ENCODE peak calls at places on chromosomes 1 and 21, in five cellular contexts. J, B, V, F and L are unnamed samples.

GRCh38 chr21:33229776-33230517 is at the start of gene IFNAR2:
- DNase-seq in J (peak), B (peak), V (peak), F (peak), L (peak)

GRCh38 chr1:178345821-178346220 is 150.9 kb downstream of the CLEC20A start:
- DNase-seq in J (no peak), B (no peak), V (no peak), F (peak), L (no peak)

GRCh38 chr1:21781971-21782867 is 730 bp downstream of the USP48 start:
- DNase-seq in J (peak), B (no peak), V (peak), F (peak), L (no peak)

GRCh38 chr1:24971539-24971938 is 41.5 kb upstream of the RUNX3 start:
- DNase-seq in J (no peak), B (no peak), V (no peak), F (no peak), L (no peak)

GRCh38 chr1:31258581-31258980 is 18.9 kb upstream of the NKAIN1 start:
- DNase-seq in J (no peak), B (no peak), V (no peak), F (no peak), L (no peak)

GRCh38 chr1:75708910-75709309 is 15.6 kb upstream of the ACADM start:
- DNase-seq in J (no peak), B (no peak), V (no peak), F (peak), L (no peak)

GRCh38 chr1:88783145-88783544 is 99.1 kb downstream of the PKN2 start:
- DNase-seq in J (no peak), B (no peak), V (no peak), F (no peak), L (no peak)

GRCh38 chr1:160006312-160006940 is 25.4 kb downstream of the PIGM start:
- DNase-seq in J (peak), B (peak), V (peak), F (peak), L (peak)

GRCh38 chr1:200323856-200324400 is 85.9 kb downstream of the ZNF281 start:
- DNase-seq in J (no peak), B (no peak), V (no peak), F (peak), L (no peak)

GRCh38 chr1:83508485-83509151 is 490.3 kb downstream of the TTLL7 start:
- DNase-seq in J (no peak), B (no peak), V (peak), F (peak), L (no peak)

GRCh38 chr1:58739851-58740466 is 40.1 kb upstream of the MYSM1 start:
- DNase-seq in J (peak), B (no peak), V (no peak), F (peak), L (peak)

GRCh38 chr1:161260346-161260745 is 1.8 kb downstream of the PCP4L1 start:
- DNase-seq in J (no peak), B (no peak), V (no peak), F (no peak), L (no peak)

GRCh38 chr1:6612641-6613360 is 730 bp upstream of the PHF13 start:
- DNase-seq in J (no peak), B (peak), V (peak), F (peak), L (no peak)

GRCh38 chr1:167601442-167602380 is 28.3 kb upstream of the RCSD1 start:
- DNase-seq in J (peak), B (peak), V (peak), F (no peak), L (no peak)

GRCh38 chr21:26943916-26944315 is 23.0 kb downstream of the ADAMTS5 start:
- DNase-seq in J (no peak), B (no peak), V (no peak), F (no peak), L (no peak)

GRCh38 chr1:246930830-246931548 is 759 bp downstream of the AHCTF1 start:
- DNase-seq in J (peak), B (peak), V (peak), F (peak), L (no peak)

GRCh38 chr1:116880952-116881351 is 28.8 kb upstream of the PTGFRN start:
- DNase-seq in J (no peak), B (no peak), V (no peak), F (no peak), L (no peak)

GRCh38 chr1:165697881-165698842 is at the start of gene ALDH9A1:
- DNase-seq in J (peak), B (peak), V (peak), F (peak), L (peak)

GRCh38 chr1:67053535-67053784 is 488 bp downstream of the SLC35D1 start:
- DNase-seq in J (peak), B (no peak), V (peak), F (no peak), L (peak)

GRCh38 chr1:153548722-153549695 is at the start of gene S100A3:
- DNase-seq in J (peak), B (no peak), V (peak), F (peak), L (no peak)

GRCh38 chr1:42682739-42683529 is 716 bp downstream of the YBX1 start:
- DNase-seq in J (peak), B (peak), V (peak), F (peak), L (no peak)

GRCh38 chr1:42681771-42682483 is at the start of gene YBX1:
- DNase-seq in J (peak), B (peak), V (peak), F (peak), L (peak)

GRCh38 chr1:42679364-42679983 is 2.7 kb upstream of the YBX1 start:
- DNase-seq in J (no peak), B (no peak), V (no peak), F (peak), L (no peak)

GRCh38 chr1:42680921-42681683 is 1.1 kb upstream of the YBX1 start:
- DNase-seq in J (no peak), B (no peak), V (no peak), F (peak), L (no peak)

DNA sequence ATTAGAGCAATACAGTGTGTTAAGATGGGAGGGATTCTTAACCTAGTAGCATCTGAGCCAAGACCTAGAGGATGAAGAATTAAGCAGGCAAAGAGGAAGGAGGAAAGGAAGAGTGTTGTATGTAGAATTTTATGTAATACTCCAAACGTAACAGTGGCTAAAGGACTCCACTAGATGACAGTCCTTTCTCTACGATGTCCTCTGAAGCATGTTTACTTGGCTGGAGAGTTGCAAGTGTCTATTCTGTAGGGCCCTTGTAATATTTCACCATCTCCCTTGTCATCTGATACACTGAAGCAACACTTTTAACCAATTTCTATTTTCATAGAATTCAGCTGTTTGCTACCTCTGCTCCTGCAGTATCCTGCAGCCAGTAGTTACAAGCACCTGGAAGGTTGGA is 2.2 kb upstream of the YBX1 start:
- DNase-seq in J (no peak), B (no peak), V (no peak), F (no peak), L (no peak)
- TF ChIP-seq CTCF in J (no peak), B (no peak), V (no peak), F (no peak), L (no peak)

DNA sequence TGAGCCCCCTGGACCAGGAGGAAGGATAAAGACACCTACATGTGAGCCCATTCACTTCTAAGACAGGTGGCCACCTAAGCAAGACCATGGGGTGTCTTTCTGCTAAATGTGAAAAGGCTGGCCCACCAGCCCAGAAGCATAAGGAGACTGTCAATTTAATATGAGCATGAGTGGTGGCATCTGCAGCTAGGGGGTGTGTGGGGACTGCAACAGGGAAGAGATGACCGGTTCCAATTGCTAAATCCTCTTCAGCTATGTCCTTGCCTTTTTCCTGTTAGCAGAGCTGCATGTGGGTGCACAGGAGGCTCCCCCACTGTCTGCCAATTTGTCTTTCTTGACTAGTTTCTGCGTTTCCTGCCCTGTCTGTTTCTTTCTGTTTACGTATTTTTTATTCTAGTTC is 22.3 kb upstream of the BMP8A start:
- DNase-seq in J (no peak), B (no peak), V (no peak), F (no peak), L (no peak)
- TF ChIP-seq CTCF in J (no peak), B (no peak), V (no peak), F (peak), L (no peak)

GRCh38 chr1:112729909-112730308 is 14.8 kb upstream of the PPM1J start:
- DNase-seq in J (no peak), B (no peak), V (no peak), F (no peak), L (no peak)

GRCh38 chr1:112722601-112723510 is 7.7 kb upstream of the PPM1J start:
- DNase-seq in J (no peak), B (no peak), V (no peak), F (peak), L (peak)

GRCh38 chr1:112723511-112723839 is 8.3 kb upstream of the PPM1J start:
- DNase-seq in J (no peak), B (no peak), V (no peak), F (no peak), L (no peak)

GRCh38 chr1:112731451-112731850 is 16.3 kb upstream of the PPM1J start:
- DNase-seq in J (no peak), B (no peak), V (no peak), F (no peak), L (no peak)

GRCh38 chr1:112727716-112728115 is 12.6 kb upstream of the PPM1J start:
- DNase-seq in J (no peak), B (no peak), V (no peak), F (no peak), L (no peak)
- TF ChIP-seq CTCF in J (no peak), B (no peak), V (no peak), F (no peak), L (no peak)

GRCh38 chr1:185559684-185560310 is 174.4 kb upstream of the HMCN1 start:
- DNase-seq in J (no peak), B (peak), V (peak), F (peak), L (no peak)
- TF ChIP-seq CTCF in J (no peak), B (peak), V (peak), F (peak), L (peak)

DNA sequence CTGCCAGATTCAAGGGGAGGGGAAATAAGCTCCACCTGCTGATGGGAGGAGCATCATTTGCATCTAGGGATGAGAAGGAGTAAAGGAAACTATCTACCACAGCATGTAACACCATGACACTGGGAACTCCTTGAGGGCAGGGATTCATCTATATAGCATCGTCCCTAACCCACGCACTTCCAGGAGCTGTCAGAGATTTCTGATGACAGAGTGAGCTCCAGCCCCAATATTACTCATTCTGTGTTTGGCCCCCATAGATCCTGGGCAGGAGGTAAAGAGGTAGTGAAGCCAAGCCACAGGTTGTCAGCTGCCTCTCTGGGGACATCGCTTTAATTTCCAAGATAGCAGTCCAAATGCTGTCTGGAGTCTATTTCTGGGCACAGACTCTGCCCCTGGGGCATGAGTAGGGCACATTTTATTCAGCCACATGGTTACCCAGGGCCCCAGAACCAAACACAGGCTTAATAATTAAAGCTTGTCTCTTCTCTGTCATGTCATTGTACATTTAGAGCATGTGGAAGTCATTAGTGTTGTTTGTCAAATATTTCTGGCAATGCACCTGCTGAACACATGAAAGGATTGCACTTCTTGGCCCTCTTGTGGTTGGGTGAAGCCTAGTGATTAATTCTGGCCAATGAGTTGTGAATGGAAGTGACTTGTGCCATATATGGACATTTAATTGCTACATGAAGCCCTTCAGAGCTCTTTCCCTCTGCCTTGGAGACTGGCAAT is 105.9 kb upstream of the POU3F1 start:
- DNase-seq in J (peak), B (no peak), V (no peak), F (no peak), L (no peak)
- TF ChIP-seq CTCF in J (peak), B (no peak), V (no peak), F (no peak), L (no peak)

GRCh38 chr21:18722193-18722592 is 318.6 kb upstream of the TMPRSS15 start:
- DNase-seq in J (no peak), B (no peak), V (no peak), F (peak), L (no peak)
- TF ChIP-seq CTCF in J (no peak), B (no peak), V (no peak), F (peak), L (no peak)

GRCh38 chr1:202122639-202123335 is at the start of gene GPR37L1:
- DNase-seq in J (peak), B (no peak), V (no peak), F (peak), L (no peak)
- TF ChIP-seq CTCF in J (peak), B (no peak), V (peak), F (peak), L (no peak)